ENCODE peak calls at places on chromosomes 3 and 15, in four cellular contexts. One of them, this sample, is unnamed.

GRCh38 chr15:75109731-75110130 is 86.3 kb downstream of the PPCDC start:
- DNase-seq in endothelial cell: no peak
- DNase-seq in GM12864: no peak
- DNase-seq in lower lobe of right lung: no peak
- DNase-seq in this sample: no peak

GRCh38 chr3:172096881-172097420 is 57.6 kb downstream of the FNDC3B start:
- DNase-seq in endothelial cell: no peak
- DNase-seq in GM12864: no peak
- DNase-seq in lower lobe of right lung: no peak
- DNase-seq in this sample: no peak

GRCh38 chr3:30401971-30402370 is 204.4 kb upstream of the TGFBR2 start:
- DNase-seq in endothelial cell: no peak
- DNase-seq in GM12864: no peak
- DNase-seq in lower lobe of right lung: no peak
- DNase-seq in this sample: no peak

GRCh38 chr3:177893321-177893720 is 642.9 kb upstream of the KCNMB2 start:
- DNase-seq in endothelial cell: no peak
- DNase-seq in GM12864: no peak
- DNase-seq in lower lobe of right lung: no peak
- DNase-seq in this sample: no peak

GRCh38 chr3:15887261-15887660 is 89.5 kb upstream of the ANKRD28 start:
- DNase-seq in endothelial cell: no peak
- DNase-seq in GM12864: no peak
- DNase-seq in lower lobe of right lung: no peak
- DNase-seq in this sample: no peak

GRCh38 chr15:55084216-55084615 is 112.5 kb downstream of the RSL24D1 start:
- DNase-seq in endothelial cell: no peak
- DNase-seq in GM12864: no peak
- DNase-seq in lower lobe of right lung: no peak
- DNase-seq in this sample: no peak

GRCh38 chr3:129313415-129313982 is 34.8 kb downstream of the HMCES start:
- DNase-seq in endothelial cell: no peak
- DNase-seq in GM12864: no peak
- DNase-seq in lower lobe of right lung: no peak
- DNase-seq in this sample: no peak

GRCh38 chr3:54122046-54122801 is at the start of gene CACNA2D3:
- DNase-seq in endothelial cell: peak; percentile 22
- DNase-seq in GM12864: no peak
- DNase-seq in lower lobe of right lung: peak; percentile 71
- DNase-seq in this sample: no peak

GRCh38 chr3:28590216-28590615 is 241.6 kb upstream of the AZI2 start:
- DNase-seq in endothelial cell: no peak
- DNase-seq in GM12864: no peak
- DNase-seq in lower lobe of right lung: no peak
- DNase-seq in this sample: no peak

GRCh38 chr3:128081226-128081625 is 29.0 kb downstream of the SEC61A1 start:
- DNase-seq in endothelial cell: no peak
- DNase-seq in GM12864: no peak
- DNase-seq in lower lobe of right lung: no peak
- DNase-seq in this sample: no peak

GRCh38 chr15:56735589-56735988 is 2.3 kb upstream of the ZNF280D start:
- DNase-seq in endothelial cell: no peak
- DNase-seq in GM12864: no peak
- DNase-seq in lower lobe of right lung: no peak
- DNase-seq in this sample: no peak

GRCh38 chr15:59334063-59334415 is 38.6 kb downstream of the MYO1E start:
- DNase-seq in endothelial cell: no peak
- DNase-seq in GM12864: no peak
- DNase-seq in lower lobe of right lung: no peak
- DNase-seq in this sample: no peak
- TF ChIP-seq CTCF in endothelial cell: no peak
- TF ChIP-seq CTCF in GM12864: no peak
- TF ChIP-seq CTCF in lower lobe of right lung: no peak
- TF ChIP-seq CTCF in this sample: no peak

GRCh38 chr15:98304366-98304765 is 343.9 kb downstream of the ARRDC4 start:
- DNase-seq in endothelial cell: no peak
- DNase-seq in GM12864: no peak
- DNase-seq in lower lobe of right lung: no peak
- DNase-seq in this sample: no peak

GRCh38 chr15:98311566-98312188 is 336.7 kb upstream of the IGF1R start:
- DNase-seq in endothelial cell: peak; percentile 77
- DNase-seq in GM12864: peak; percentile 24
- DNase-seq in lower lobe of right lung: peak; percentile 70
- DNase-seq in this sample: no peak

GRCh38 chr15:98312913-98313312 is 335.4 kb upstream of the IGF1R start:
- DNase-seq in endothelial cell: no peak
- DNase-seq in GM12864: no peak
- DNase-seq in lower lobe of right lung: no peak
- DNase-seq in this sample: no peak

GRCh38 chr15:98308117-98308516 is 340.2 kb upstream of the IGF1R start:
- DNase-seq in endothelial cell: no peak
- DNase-seq in GM12864: no peak
- DNase-seq in lower lobe of right lung: no peak
- DNase-seq in this sample: no peak
- TF ChIP-seq CTCF in endothelial cell: no peak
- TF ChIP-seq CTCF in GM12864: no peak
- TF ChIP-seq CTCF in lower lobe of right lung: no peak
- TF ChIP-seq CTCF in this sample: no peak

GRCh38 chr3:153768559-153769469 is 352.4 kb upstream of the ARHGEF26 start:
- DNase-seq in endothelial cell: peak; percentile 51
- DNase-seq in GM12864: peak; percentile 27
- DNase-seq in lower lobe of right lung: no peak
- DNase-seq in this sample: no peak
- TF ChIP-seq CTCF in endothelial cell: peak; percentile 87
- TF ChIP-seq CTCF in GM12864: peak; percentile 84
- TF ChIP-seq CTCF in lower lobe of right lung: peak; percentile 83
- TF ChIP-seq CTCF in this sample: peak; percentile 85

GRCh38 chr3:167840247-167840646 is 104.7 kb downstream of the SERPINI1 start:
- DNase-seq in endothelial cell: no peak
- DNase-seq in GM12864: no peak
- DNase-seq in lower lobe of right lung: no peak
- DNase-seq in this sample: no peak

GRCh38 chr3:167835359-167835758 is 99.8 kb downstream of the SERPINI1 start:
- DNase-seq in endothelial cell: no peak
- DNase-seq in GM12864: no peak
- DNase-seq in lower lobe of right lung: no peak
- DNase-seq in this sample: no peak

GRCh38 chr3:167835953-167836352 is 100.4 kb downstream of the SERPINI1 start:
- DNase-seq in endothelial cell: no peak
- DNase-seq in GM12864: no peak
- DNase-seq in lower lobe of right lung: no peak
- DNase-seq in this sample: no peak

GRCh38 chr3:167839460-167839859 is 103.9 kb downstream of the SERPINI1 start:
- DNase-seq in endothelial cell: no peak
- DNase-seq in GM12864: no peak
- DNase-seq in lower lobe of right lung: no peak
- DNase-seq in this sample: no peak

DNA sequence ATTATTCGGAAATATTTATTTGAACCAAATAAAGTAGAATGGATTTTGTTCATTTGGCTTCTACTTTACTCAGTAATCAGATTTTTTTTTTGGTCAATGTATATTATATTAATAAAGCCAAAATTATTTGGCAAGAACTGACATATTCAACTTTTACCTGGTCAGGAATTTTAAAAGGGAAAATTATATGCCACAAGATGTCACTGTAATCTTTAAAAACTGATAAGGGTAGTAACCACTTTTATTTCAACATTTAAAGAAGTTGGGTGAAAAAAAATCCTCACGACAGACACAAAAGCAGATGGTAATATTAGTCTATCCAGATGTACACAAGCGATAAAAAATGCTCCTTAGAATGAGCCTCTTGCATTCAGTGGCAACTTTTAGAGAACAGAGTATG is 101.9 kb downstream of the SERPINI1 start:
- DNase-seq in endothelial cell: no peak
- DNase-seq in GM12864: no peak
- DNase-seq in lower lobe of right lung: no peak
- DNase-seq in this sample: no peak
- TF ChIP-seq CTCF in endothelial cell: no peak
- TF ChIP-seq CTCF in GM12864: no peak
- TF ChIP-seq CTCF in lower lobe of right lung: no peak
- TF ChIP-seq CTCF in this sample: peak; percentile 47

GRCh38 chr3:152835311-152836102 is 576 bp downstream of the P2RY1 start:
- DNase-seq in endothelial cell: peak; percentile 63
- DNase-seq in GM12864: peak; percentile 15
- DNase-seq in lower lobe of right lung: peak; percentile 84
- DNase-seq in this sample: no peak
- TF ChIP-seq CTCF in endothelial cell: no peak
- TF ChIP-seq CTCF in GM12864: peak; percentile 63
- TF ChIP-seq CTCF in lower lobe of right lung: peak; percentile 50
- TF ChIP-seq CTCF in this sample: peak; percentile 58

GRCh38 chr3:149016669-149017541 is 25.6 kb downstream of the GYG1 start:
- DNase-seq in endothelial cell: no peak
- DNase-seq in GM12864: no peak
- DNase-seq in lower lobe of right lung: no peak
- DNase-seq in this sample: no peak

GRCh38 chr3:149018247-149018646 is 26.9 kb downstream of the GYG1 start:
- DNase-seq in endothelial cell: no peak
- DNase-seq in GM12864: no peak
- DNase-seq in lower lobe of right lung: no peak
- DNase-seq in this sample: no peak

GRCh38 chr3:149013726-149014125 is 22.4 kb downstream of the GYG1 start:
- DNase-seq in endothelial cell: no peak
- DNase-seq in GM12864: no peak
- DNase-seq in lower lobe of right lung: no peak
- DNase-seq in this sample: no peak

GRCh38 chr3:149015383-149015782 is 24.0 kb downstream of the GYG1 start:
- DNase-seq in endothelial cell: no peak
- DNase-seq in GM12864: no peak
- DNase-seq in lower lobe of right lung: no peak
- DNase-seq in this sample: no peak

DNA sequence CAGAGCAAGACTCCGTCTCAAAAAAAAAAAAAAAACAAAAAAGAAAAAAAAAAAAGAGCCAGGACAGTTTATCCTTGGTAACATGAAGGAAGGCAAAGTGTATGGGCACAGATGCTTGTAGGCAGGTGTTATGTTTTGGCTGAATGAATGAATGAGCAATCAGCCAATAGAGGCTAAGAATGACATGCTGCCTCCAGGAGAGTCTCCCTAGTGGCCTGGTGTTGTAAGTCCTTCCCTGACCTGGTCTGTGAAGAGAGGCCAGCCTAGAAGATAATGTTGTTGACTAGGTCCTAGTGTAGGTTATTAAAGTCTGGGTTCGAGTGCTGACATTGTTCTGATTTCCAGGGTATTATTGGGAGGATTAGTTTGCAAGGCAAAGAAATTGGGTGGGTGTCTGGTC is 24.9 kb downstream of the GYG1 start:
- DNase-seq in endothelial cell: no peak
- DNase-seq in GM12864: no peak
- DNase-seq in lower lobe of right lung: no peak
- DNase-seq in this sample: no peak
- TF ChIP-seq CTCF in endothelial cell: no peak
- TF ChIP-seq CTCF in GM12864: no peak
- TF ChIP-seq CTCF in lower lobe of right lung: no peak
- TF ChIP-seq CTCF in this sample: no peak

GRCh38 chr3:182490601-182491485 is 302.5 kb upstream of the ATP11B start:
- DNase-seq in endothelial cell: peak; percentile 18
- DNase-seq in GM12864: no peak
- DNase-seq in lower lobe of right lung: no peak
- DNase-seq in this sample: no peak
- TF ChIP-seq CTCF in endothelial cell: peak; percentile 66
- TF ChIP-seq CTCF in GM12864: peak; percentile 25
- TF ChIP-seq CTCF in lower lobe of right lung: peak; percentile 20
- TF ChIP-seq CTCF in this sample: peak; percentile 83

DNA sequence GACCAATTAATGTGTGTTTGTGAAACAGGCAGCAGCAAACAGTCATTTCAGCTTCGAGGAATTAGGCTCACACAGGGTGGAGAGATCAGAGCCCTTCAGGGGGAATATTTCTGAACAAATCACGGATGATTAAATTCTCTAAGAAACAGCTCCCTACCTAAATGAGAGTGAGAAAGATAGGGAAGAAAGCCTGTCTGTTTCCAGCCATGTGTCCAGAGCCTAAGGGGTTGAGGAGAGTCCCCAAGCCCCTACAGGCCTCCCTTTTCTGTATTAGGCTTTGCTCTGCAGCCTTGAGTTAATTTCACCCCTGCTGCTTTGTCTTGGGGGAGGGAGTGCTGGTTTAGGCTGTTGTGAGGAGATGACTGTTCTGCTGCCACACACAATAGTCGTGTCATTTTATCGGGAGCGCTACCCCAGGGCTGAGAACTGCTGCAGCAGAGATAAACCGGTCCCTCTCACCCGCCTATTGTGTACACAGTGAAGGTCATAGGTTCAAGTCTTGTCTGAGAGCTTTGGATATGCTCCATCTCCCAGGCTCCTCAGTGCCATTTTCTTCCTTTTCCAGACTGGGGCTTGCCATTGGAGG is 1.3 kb downstream of the ZNF609 start:
- DNase-seq in endothelial cell: peak; percentile 4
- DNase-seq in GM12864: peak; percentile 40
- DNase-seq in lower lobe of right lung: no peak
- DNase-seq in this sample: no peak
- TF ChIP-seq CTCF in endothelial cell: no peak
- TF ChIP-seq CTCF in GM12864: no peak
- TF ChIP-seq CTCF in lower lobe of right lung: no peak
- TF ChIP-seq CTCF in this sample: no peak

GRCh38 chr3:184249412-184250166 is at the start of gene EEF1AKMT4:
- DNase-seq in endothelial cell: peak; percentile 92
- DNase-seq in GM12864: peak; percentile 98
- DNase-seq in lower lobe of right lung: peak; percentile 97
- DNase-seq in this sample: peak; percentile 98
- TF ChIP-seq CTCF in endothelial cell: no peak
- TF ChIP-seq CTCF in GM12864: peak; percentile 49
- TF ChIP-seq CTCF in lower lobe of right lung: peak; percentile 60
- TF ChIP-seq CTCF in this sample: no peak

GRCh38 chr3:161556533-161556932 is 59.9 kb downstream of the OTOL1 start:
- DNase-seq in endothelial cell: no peak
- DNase-seq in GM12864: no peak
- DNase-seq in lower lobe of right lung: no peak
- DNase-seq in this sample: no peak

GRCh38 chr3:161557751-161558150 is 61.1 kb downstream of the OTOL1 start:
- DNase-seq in endothelial cell: no peak
- DNase-seq in GM12864: no peak
- DNase-seq in lower lobe of right lung: no peak
- DNase-seq in this sample: no peak

GRCh38 chr3:161558256-161558655 is 61.6 kb downstream of the OTOL1 start:
- DNase-seq in endothelial cell: no peak
- DNase-seq in GM12864: no peak
- DNase-seq in lower lobe of right lung: peak; percentile 39
- DNase-seq in this sample: no peak

GRCh38 chr3:161559177-161559998 is 62.8 kb downstream of the OTOL1 start:
- DNase-seq in endothelial cell: peak; percentile 28
- DNase-seq in GM12864: no peak
- DNase-seq in lower lobe of right lung: no peak
- DNase-seq in this sample: no peak

DNA sequence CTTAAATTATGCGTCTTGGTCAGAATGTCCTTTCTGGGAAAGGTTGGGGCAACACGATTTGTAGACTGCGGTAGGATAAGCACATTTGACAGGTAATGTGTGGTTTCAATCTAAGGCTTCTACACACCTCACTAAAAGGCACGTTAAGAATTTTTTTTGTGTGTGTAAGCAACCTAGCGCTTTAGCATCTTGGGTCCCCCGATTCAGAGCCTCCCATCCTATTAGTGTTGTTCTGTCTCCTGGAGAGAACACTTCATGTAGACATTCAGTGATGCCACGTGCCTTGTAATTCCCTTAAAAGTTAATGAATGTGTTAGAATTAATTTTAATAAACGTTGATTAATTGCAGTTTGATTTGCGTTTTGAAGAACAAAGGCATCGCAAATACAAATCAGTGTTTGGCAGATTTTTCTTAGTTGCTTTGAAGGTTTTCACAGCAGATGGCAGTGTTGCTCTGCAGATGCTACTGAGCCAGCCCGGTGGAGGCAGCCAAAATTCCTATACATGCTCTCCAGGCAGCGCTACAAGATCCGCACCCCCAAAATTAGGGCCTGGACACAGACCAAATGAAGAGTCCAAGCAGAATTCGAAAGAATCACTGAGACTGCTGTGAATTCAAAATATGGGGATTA is 63.5 kb downstream of the OTOL1 start:
- DNase-seq in endothelial cell: peak; percentile 65
- DNase-seq in GM12864: no peak
- DNase-seq in lower lobe of right lung: no peak
- DNase-seq in this sample: no peak
- TF ChIP-seq CTCF in endothelial cell: peak; percentile 32
- TF ChIP-seq CTCF in GM12864: peak; percentile 26
- TF ChIP-seq CTCF in lower lobe of right lung: peak; percentile 40
- TF ChIP-seq CTCF in this sample: peak; percentile 83